ENCODE peak calls at places on chromosomes 6 and 20, in eight cellular contexts. G is foreskin fibroblast; Y is DMS 273 treated with DMSO at 0.1 percent for 48 hours; K is stimulated activated CD8-positive, alpha-beta memory T cell treated with anti-CD3 and anti-CD28 coated beads, Interleukin-7, amount 100 ng/mL, for 1 hour; D is dermis blood vessel endothelial cell; H is T-helper 17 cell; Q is effector memory CD8-positive, alpha-beta T cell; S is activated T-helper 1 cell treated with anti-CD3 and anti-CD28 coated beads, Interleukin-12 subunit alpha, Interleukin-12 subunit beta, Interleukin-2, Interleukin-4 antibody, amounts not matched to agents 30 ng/mL and 10 ng/mL and 1 ng/mL, durations not matched to agents 14 hours and 24 hours and 36 hours. I is an unnamed sample.

GRCh38 chr6:137845460-137845859 is 21.6 kb upstream of the TNFAIP3 start:
- DNase-seq in G (no peak), Y (no peak), K (no peak), D (no peak), H (no peak), Q (no peak), S (no peak), I (no peak)

GRCh38 chr6:79048611-79049010 is 29.4 kb downstream of the PHIP start:
- DNase-seq in G (no peak), Y (peak; percentile 38), K (no peak), D (peak; percentile 44), H (no peak), Q (peak; percentile 5), S (no peak), I (no peak)

GRCh38 chr20:59743767-59744485 is 139.6 kb downstream of the PHACTR3 start:
- DNase-seq in G (no peak), Y (no peak), K (no peak), D (no peak), H (no peak), Q (no peak), S (no peak), I (no peak)

GRCh38 chr20:17806739-17807441 is 107.1 kb downstream of the BANF2 start:
- DNase-seq in G (peak; percentile 79), Y (no peak), K (no peak), D (no peak), H (no peak), Q (no peak), S (no peak), I (no peak)

GRCh38 chr6:2582268-2582667 is 168.5 kb downstream of the MYLK4 start:
- DNase-seq in G (no peak), Y (no peak), K (no peak), D (no peak), H (no peak), Q (no peak), S (no peak), I (no peak)

GRCh38 chr6:137407816-137408215 is 86.4 kb downstream of the OLIG3 start:
- DNase-seq in G (no peak), Y (no peak), K (no peak), D (no peak), H (no peak), Q (no peak), S (no peak), I (no peak)

GRCh38 chr20:31569163-31570020 is 35.7 kb upstream of the ID1 start:
- DNase-seq in G (peak; percentile 48), Y (no peak), K (peak; percentile 37), D (peak; percentile 77), H (peak; percentile 54), Q (peak; percentile 70), S (peak; percentile 29), I (peak; percentile 65)

GRCh38 chr6:79985128-79985527 is 19.3 kb upstream of the TTK start:
- DNase-seq in G (no peak), Y (no peak), K (no peak), D (no peak), H (no peak), Q (no peak), S (no peak), I (no peak)